ENCODE peak calls at places on chromosomes 12 and 14, in nine cellular contexts. G, E, V, C, Z, P, T, D and Y are unnamed samples.

GRCh38 chr12:41190360-41190759 is 2.2 kb downstream of the PDZRN4 start:
- DNase-seq in G (peak; percentile 28), E (no peak), V (no peak), C (no peak), Z (peak; percentile 41), P (no peak), T (no peak), D (no peak), Y (no peak)

GRCh38 chr12:54215990-54216579 is 27.3 kb upstream of the SMUG1 start:
- DNase-seq in G (peak; percentile 35), E (no peak), V (no peak), C (no peak), Z (no peak), P (peak; percentile 48), T (no peak), D (no peak), Y (no peak)

GRCh38 chr12:71867131-71867530 is 27.6 kb downstream of the TBC1D15 start:
- DNase-seq in G (no peak), E (no peak), V (no peak), C (no peak), Z (no peak), P (no peak), T (no peak), D (no peak), Y (no peak)

GRCh38 chr14:102986810-102987579 is 64.5 kb downstream of the AMN start:
- DNase-seq in G (no peak), E (no peak), V (peak; percentile 65), C (no peak), Z (no peak), P (no peak), T (no peak), D (no peak), Y (no peak)

GRCh38 chr12:32290411-32290810 is 108.9 kb upstream of the FGD4 start:
- DNase-seq in G (no peak), E (no peak), V (peak; percentile 18), C (no peak), Z (no peak), P (no peak), T (no peak), D (no peak), Y (no peak)

GRCh38 chr14:106844608-106845285 is 1318.4 kb downstream of the TMEM121 start:
- DNase-seq in G (no peak), E (no peak), V (no peak), C (peak; percentile 93), Z (no peak), P (peak; percentile 80), T (no peak), D (no peak), Y (peak; percentile 80)

GRCh38 chr12:128513831-128514230 is 246.9 kb downstream of the TMEM132C start:
- DNase-seq in G (no peak), E (no peak), V (no peak), C (no peak), Z (no peak), P (no peak), T (no peak), D (no peak), Y (no peak)

GRCh38 chr14:75238728-75239455 is 39.7 kb upstream of the FOS start:
- DNase-seq in G (no peak), E (no peak), V (no peak), C (peak; percentile 26), Z (peak; percentile 21), P (peak; percentile 48), T (no peak), D (no peak), Y (no peak)

GRCh38 chr12:102871014-102871413 is 46.0 kb downstream of the PAH start:
- DNase-seq in G (no peak), E (no peak), V (no peak), C (no peak), Z (no peak), P (no peak), T (no peak), D (no peak), Y (no peak)

GRCh38 chr12:20030847-20031246 is 337.5 kb upstream of the PDE3A start:
- DNase-seq in G (no peak), E (no peak), V (no peak), C (no peak), Z (no peak), P (no peak), T (no peak), D (no peak), Y (no peak)

GRCh38 chr14:45085004-45085403 is 1.1 kb downstream of the PRPF39 start:
- DNase-seq in G (peak; percentile 54), E (no peak), V (no peak), C (no peak), Z (no peak), P (no peak), T (no peak), D (no peak), Y (no peak)

GRCh38 chr14:63890553-63890952 is 37.7 kb downstream of the SYNE2 start:
- DNase-seq in G (no peak), E (no peak), V (no peak), C (no peak), Z (no peak), P (no peak), T (no peak), D (no peak), Y (no peak)

GRCh38 chr12:70070494-70071007 is 172.7 kb upstream of the CNOT2 start:
- DNase-seq in G (no peak), E (peak; percentile 39), V (no peak), C (no peak), Z (no peak), P (no peak), T (no peak), D (no peak), Y (no peak)

GRCh38 chr14:49622022-49622607 is 1.5 kb downstream of the MGAT2 start:
- DNase-seq in G (peak; percentile 57), E (no peak), V (no peak), C (no peak), Z (no peak), P (no peak), T (no peak), D (no peak), Y (no peak)

GRCh38 chr12:117875652-117876491 is 92.9 kb downstream of the KSR2 start:
- DNase-seq in G (no peak), E (no peak), V (peak; percentile 17), C (peak; percentile 72), Z (peak; percentile 95), P (no peak), T (no peak), D (no peak), Y (no peak)

GRCh38 chr12:9872116-9872515 is 3.0 kb upstream of the CLEC2B start:
- DNase-seq in G (no peak), E (no peak), V (no peak), C (no peak), Z (no peak), P (no peak), T (no peak), D (no peak), Y (no peak)

GRCh38 chr12:65083581-65083980 is 37.5 kb downstream of the WIF1 start:
- DNase-seq in G (no peak), E (no peak), V (no peak), C (no peak), Z (no peak), P (no peak), T (no peak), D (no peak), Y (no peak)

GRCh38 chr12:24661657-24662096 is 287.2 kb downstream of the BCAT1 start:
- DNase-seq in G (no peak), E (peak; percentile 83), V (peak; percentile 51), C (peak; percentile 89), Z (no peak), P (peak; percentile 40), T (no peak), D (no peak), Y (peak; percentile 67)

GRCh38 chr12:52441320-52441911 is 7.2 kb upstream of the KRT75 start:
- DNase-seq in G (peak; percentile 4), E (peak; percentile 33), V (peak; percentile 46), C (no peak), Z (no peak), P (no peak), T (no peak), D (no peak), Y (no peak)

GRCh38 chr14:68293404-68293803 is 473.8 kb downstream of the RAD51B start:
- DNase-seq in G (no peak), E (no peak), V (no peak), C (no peak), Z (no peak), P (no peak), T (no peak), D (no peak), Y (no peak)

GRCh38 chr12:38905480-38906351 is at the start of gene CPNE8:
- DNase-seq in G (no peak), E (no peak), V (peak; percentile 84), C (peak; percentile 95), Z (peak; percentile 86), P (peak; percentile 91), T (peak; percentile 38), D (no peak), Y (peak; percentile 94)

GRCh38 chr12:120093592-120094355 is 22.8 kb downstream of the RAB35 start:
- DNase-seq in G (no peak), E (no peak), V (no peak), C (peak; percentile 80), Z (peak; percentile 80), P (no peak), T (no peak), D (no peak), Y (no peak)

GRCh38 chr12:56469007-56469930 is 891 bp downstream of the SPRYD4 start:
- DNase-seq in G (peak; percentile 62), E (no peak), V (peak; percentile 13), C (no peak), Z (no peak), P (no peak), T (no peak), D (no peak), Y (no peak)

GRCh38 chr14:70641548-70642312 is at the start of gene TTC9:
- DNase-seq in G (no peak), E (no peak), V (no peak), C (peak; percentile 70), Z (no peak), P (peak; percentile 55), T (peak; percentile 31), D (no peak), Y (no peak)

GRCh38 chr14:92458959-92459478 is 54.6 kb upstream of the RIN3 start:
- DNase-seq in G (no peak), E (no peak), V (no peak), C (no peak), Z (no peak), P (no peak), T (no peak), D (no peak), Y (no peak)

GRCh38 chr14:80491131-80491530 is 279.8 kb upstream of the DIO2 start:
- DNase-seq in G (no peak), E (peak; percentile 47), V (no peak), C (no peak), Z (no peak), P (peak; percentile 78), T (no peak), D (no peak), Y (no peak)

GRCh38 chr12:74741113-74741512 is 203.5 kb downstream of the ATXN7L3B start:
- DNase-seq in G (no peak), E (no peak), V (no peak), C (no peak), Z (no peak), P (no peak), T (no peak), D (no peak), Y (no peak)